ENCODE peak calls at places on chromosomes 13 and 19, in six cellular contexts. One of them, this sample, is unnamed.

GRCh38 chr19:51525731-51526130 is 5.7 kb downstream of the SIGLEC6 start:
- DNase-seq in psoas muscle: no peak
- DNase-seq in Ammon's horn: no peak
- DNase-seq in T1000: no peak
- DNase-seq in right cardiac atrium: no peak
- DNase-seq in central memory CD4-positive, alpha-beta T cell: no peak
- DNase-seq in this sample: no peak

GRCh38 chr19:1255186-1256161 is 7.1 kb downstream of the MIDN start:
- DNase-seq in psoas muscle: peak
- DNase-seq in Ammon's horn: peak
- DNase-seq in T1000: no peak
- DNase-seq in right cardiac atrium: no peak
- DNase-seq in central memory CD4-positive, alpha-beta T cell: no peak
- DNase-seq in this sample: no peak

GRCh38 chr13:89382986-89383385 is 1711.8 kb downstream of the SLITRK5 start:
- DNase-seq in psoas muscle: no peak
- DNase-seq in Ammon's horn: no peak
- DNase-seq in T1000: no peak
- DNase-seq in right cardiac atrium: no peak
- DNase-seq in central memory CD4-positive, alpha-beta T cell: no peak
- DNase-seq in this sample: no peak

GRCh38 chr13:53466576-53466975 is 438.0 kb downstream of the OLFM4 start:
- DNase-seq in psoas muscle: no peak
- DNase-seq in Ammon's horn: peak
- DNase-seq in T1000: no peak
- DNase-seq in right cardiac atrium: no peak
- DNase-seq in central memory CD4-positive, alpha-beta T cell: no peak
- DNase-seq in this sample: no peak

GRCh38 chr13:75798353-75799245 is 162.5 kb downstream of the LMO7 start:
- DNase-seq in psoas muscle: no peak
- DNase-seq in Ammon's horn: no peak
- DNase-seq in T1000: no peak
- DNase-seq in right cardiac atrium: no peak
- DNase-seq in central memory CD4-positive, alpha-beta T cell: no peak
- DNase-seq in this sample: no peak

GRCh38 chr19:38478273-38478971 is 44.9 kb downstream of the RYR1 start:
- DNase-seq in psoas muscle: no peak
- DNase-seq in Ammon's horn: no peak
- DNase-seq in T1000: no peak
- DNase-seq in right cardiac atrium: no peak
- DNase-seq in central memory CD4-positive, alpha-beta T cell: no peak
- DNase-seq in this sample: no peak

GRCh38 chr13:31742102-31742695 is 2.9 kb downstream of the RXFP2 start:
- DNase-seq in psoas muscle: peak
- DNase-seq in Ammon's horn: peak
- DNase-seq in T1000: no peak
- DNase-seq in right cardiac atrium: peak
- DNase-seq in central memory CD4-positive, alpha-beta T cell: peak
- DNase-seq in this sample: peak

GRCh38 chr19:33796164-33797100 is at the start of gene KCTD15:
- DNase-seq in psoas muscle: peak
- DNase-seq in Ammon's horn: no peak
- DNase-seq in T1000: no peak
- DNase-seq in right cardiac atrium: peak
- DNase-seq in central memory CD4-positive, alpha-beta T cell: no peak
- DNase-seq in this sample: peak

GRCh38 chr13:99989376-99990044 is 7.9 kb downstream of the ZIC2 start:
- DNase-seq in psoas muscle: no peak
- DNase-seq in Ammon's horn: no peak
- DNase-seq in T1000: no peak
- DNase-seq in right cardiac atrium: peak
- DNase-seq in central memory CD4-positive, alpha-beta T cell: no peak
- DNase-seq in this sample: no peak

GRCh38 chr13:41017744-41018582 is 1.2 kb downstream of the ELF1 start:
- DNase-seq in psoas muscle: no peak
- DNase-seq in Ammon's horn: no peak
- DNase-seq in T1000: no peak
- DNase-seq in right cardiac atrium: no peak
- DNase-seq in central memory CD4-positive, alpha-beta T cell: no peak
- DNase-seq in this sample: no peak

GRCh38 chr19:460877-461609 is at the start of gene SHC2:
- DNase-seq in psoas muscle: no peak
- DNase-seq in Ammon's horn: no peak
- DNase-seq in T1000: no peak
- DNase-seq in right cardiac atrium: peak
- DNase-seq in central memory CD4-positive, alpha-beta T cell: no peak
- DNase-seq in this sample: peak

GRCh38 chr13:47499358-47500150 is 501.5 kb downstream of the SUCLA2 start:
- DNase-seq in psoas muscle: no peak
- DNase-seq in Ammon's horn: no peak
- DNase-seq in T1000: no peak
- DNase-seq in right cardiac atrium: no peak
- DNase-seq in central memory CD4-positive, alpha-beta T cell: no peak
- DNase-seq in this sample: no peak

GRCh38 chr13:94079876-94080275 is 399.6 kb downstream of the DCT start:
- DNase-seq in psoas muscle: no peak
- DNase-seq in Ammon's horn: no peak
- DNase-seq in T1000: no peak
- DNase-seq in right cardiac atrium: no peak
- DNase-seq in central memory CD4-positive, alpha-beta T cell: no peak
- DNase-seq in this sample: no peak

GRCh38 chr19:35462476-35462953 is 14.5 kb downstream of the FFAR2 start:
- DNase-seq in psoas muscle: no peak
- DNase-seq in Ammon's horn: peak
- DNase-seq in T1000: no peak
- DNase-seq in right cardiac atrium: no peak
- DNase-seq in central memory CD4-positive, alpha-beta T cell: peak
- DNase-seq in this sample: no peak

GRCh38 chr13:61795580-61795979 is 379.9 kb upstream of the PCDH20 start:
- DNase-seq in psoas muscle: no peak
- DNase-seq in Ammon's horn: no peak
- DNase-seq in T1000: no peak
- DNase-seq in right cardiac atrium: no peak
- DNase-seq in central memory CD4-positive, alpha-beta T cell: no peak
- DNase-seq in this sample: no peak

GRCh38 chr13:33859691-33860303 is 41.8 kb downstream of the RFC3 start:
- DNase-seq in psoas muscle: no peak
- DNase-seq in Ammon's horn: no peak
- DNase-seq in T1000: no peak
- DNase-seq in right cardiac atrium: no peak
- DNase-seq in central memory CD4-positive, alpha-beta T cell: no peak
- DNase-seq in this sample: no peak

GRCh38 chr13:102392810-102393209 is 9.0 kb downstream of the FGF14 start:
- DNase-seq in psoas muscle: no peak
- DNase-seq in Ammon's horn: no peak
- DNase-seq in T1000: no peak
- DNase-seq in right cardiac atrium: no peak
- DNase-seq in central memory CD4-positive, alpha-beta T cell: no peak
- DNase-seq in this sample: no peak

GRCh38 chr13:47859129-47859528 is 141.9 kb downstream of the SUCLA2 start:
- DNase-seq in psoas muscle: no peak
- DNase-seq in Ammon's horn: no peak
- DNase-seq in T1000: no peak
- DNase-seq in right cardiac atrium: no peak
- DNase-seq in central memory CD4-positive, alpha-beta T cell: no peak
- DNase-seq in this sample: no peak

GRCh38 chr19:32219392-32219791 is 126.0 kb upstream of the ZNF507 start:
- DNase-seq in psoas muscle: no peak
- DNase-seq in Ammon's horn: no peak
- DNase-seq in T1000: no peak
- DNase-seq in right cardiac atrium: no peak
- DNase-seq in central memory CD4-positive, alpha-beta T cell: no peak
- DNase-seq in this sample: no peak

GRCh38 chr19:23817519-23817918 is 58.8 kb upstream of the ZNF681 start:
- DNase-seq in psoas muscle: no peak
- DNase-seq in Ammon's horn: peak
- DNase-seq in T1000: no peak
- DNase-seq in right cardiac atrium: no peak
- DNase-seq in central memory CD4-positive, alpha-beta T cell: no peak
- DNase-seq in this sample: peak

GRCh38 chr19:42553292-42554045 is 25.2 kb upstream of the CEACAM1 start:
- DNase-seq in psoas muscle: no peak
- DNase-seq in Ammon's horn: peak
- DNase-seq in T1000: no peak
- DNase-seq in right cardiac atrium: no peak
- DNase-seq in central memory CD4-positive, alpha-beta T cell: no peak
- DNase-seq in this sample: no peak

GRCh38 chr13:108070491-108070890 is 144.8 kb downstream of the LIG4 start:
- DNase-seq in psoas muscle: no peak
- DNase-seq in Ammon's horn: no peak
- DNase-seq in T1000: no peak
- DNase-seq in right cardiac atrium: no peak
- DNase-seq in central memory CD4-positive, alpha-beta T cell: no peak
- DNase-seq in this sample: no peak

GRCh38 chr13:30681489-30682242 is 53.7 kb upstream of the ALOX5AP start:
- DNase-seq in psoas muscle: no peak
- DNase-seq in Ammon's horn: no peak
- DNase-seq in T1000: peak
- DNase-seq in right cardiac atrium: no peak
- DNase-seq in central memory CD4-positive, alpha-beta T cell: no peak
- DNase-seq in this sample: no peak

GRCh38 chr19:3123956-3124355 is 11.9 kb upstream of the GNA15 start:
- DNase-seq in psoas muscle: peak
- DNase-seq in Ammon's horn: no peak
- DNase-seq in T1000: no peak
- DNase-seq in right cardiac atrium: peak
- DNase-seq in central memory CD4-positive, alpha-beta T cell: no peak
- DNase-seq in this sample: peak

GRCh38 chr19:47093254-47093653 is 20.3 kb downstream of the ZC3H4 start:
- DNase-seq in psoas muscle: peak
- DNase-seq in Ammon's horn: no peak
- DNase-seq in T1000: no peak
- DNase-seq in right cardiac atrium: peak
- DNase-seq in central memory CD4-positive, alpha-beta T cell: no peak
- DNase-seq in this sample: no peak